ENCODE peak calls at places on chromosome 5, in ten cellular contexts. K is kidney tubule cell; Z is EH; X is NCI-H2081 treated with DMSO at 0.1 percent for 48 hours; P is effector CD4-positive, alpha-beta T cell; N is activated CD4-positive, CD25-positive, alpha-beta regulatory T cell; C is IMR-90; E is H9; J is stimulated activated CD4-positive, alpha-beta T cell treated with anti-CD3 and anti-CD28 coated beads, Interleukin-1b, Interleukin-23, amount 100 ng/mL, for 1 hour; L is naive thymus-derived CD8-positive, alpha-beta T cell. S is an unnamed sample.

GRCh38 chr5:135535820-135536801 is at the start of gene NEUROG1:
- DNase-seq in C (no peak), E (peak), J (no peak), X (no peak), Z (no peak), N (no peak), K (no peak), P (no peak), L (no peak), S (no peak)

GRCh38 chr5:15013654-15014463 is 142.3 kb upstream of the ANKH start:
- DNase-seq in Z (peak), X (peak), J (no peak), N (no peak), P (no peak), C (peak), L (peak), K (peak), E (no peak), S (peak)

GRCh38 chr5:123540534-123540933 is 28.6 kb downstream of the CSNK1G3 start:
- DNase-seq in X (no peak), N (no peak), J (no peak), K (no peak), Z (no peak), C (no peak), L (no peak), E (no peak), P (no peak), S (no peak)

GRCh38 chr5:116415182-116415581 is 159.4 kb downstream of the SEMA6A start:
- DNase-seq in J (no peak), C (no peak), E (no peak), X (no peak), N (no peak), L (no peak), K (no peak), Z (no peak), P (no peak), S (no peak)

GRCh38 chr5:10387690-10388089 is 34.2 kb downstream of the MARCHF6 start:
- DNase-seq in C (peak), J (no peak), L (no peak), X (no peak), E (no peak), K (no peak), Z (peak), N (no peak), P (no peak), S (no peak)

GRCh38 chr5:150053231-150053626 is 33.1 kb downstream of the CSF1R start:
- DNase-seq in P (no peak), N (no peak), E (no peak), J (no peak), C (peak), X (no peak), L (no peak), Z (peak), K (peak), S (no peak)

GRCh38 chr5:178292826-178293205 is 60.2 kb upstream of the PHYKPL start:
- DNase-seq in Z (no peak), L (no peak), E (no peak), J (no peak), N (no peak), X (no peak), P (no peak), K (no peak), C (no peak), S (no peak)

GRCh38 chr5:72418271-72418670 is 88.9 kb downstream of the ZNF366 start:
- DNase-seq in E (no peak), P (no peak), K (no peak), X (no peak), C (no peak), J (no peak), N (no peak), Z (no peak), L (no peak), S (no peak)

GRCh38 chr5:35369965-35370790 is 139.9 kb upstream of the PRLR start:
- DNase-seq in N (no peak), K (no peak), X (no peak), Z (no peak), L (no peak), P (no peak), C (no peak), J (no peak), E (peak), S (no peak)

GRCh38 chr5:168327451-168327850 is 36.0 kb downstream of the WWC1 start:
- DNase-seq in J (no peak), E (no peak), N (no peak), X (no peak), C (no peak), K (no peak), Z (no peak), L (no peak), P (no peak), S (no peak)

GRCh38 chr5:177334155-177334551 is 17.3 kb downstream of the LMAN2 start:
- DNase-seq in P (no peak), C (no peak), X (no peak), Z (no peak), K (no peak), N (no peak), J (no peak), E (no peak), L (no peak), S (no peak)

GRCh38 chr5:126852916-126853315 is 76.0 kb downstream of the LMNB1 start:
- DNase-seq in P (no peak), E (no peak), L (no peak), K (no peak), Z (no peak), C (no peak), J (no peak), X (no peak), N (no peak), S (no peak)

GRCh38 chr5:173837654-173838053 is 50.5 kb upstream of the CPEB4 start:
- DNase-seq in K (no peak), J (no peak), N (no peak), E (no peak), Z (peak), L (no peak), C (no peak), X (no peak), P (no peak), S (no peak)

GRCh38 chr5:142032747-142033631 is 20.2 kb upstream of the GNPDA1 start:
- DNase-seq in K (no peak), Z (peak), C (no peak), L (no peak), E (no peak), N (no peak), X (no peak), P (no peak), J (no peak), S (no peak)

GRCh38 chr5:23740029-23740428 is 232.6 kb downstream of the PRDM9 start:
- DNase-seq in E (no peak), N (no peak), P (no peak), K (no peak), Z (no peak), L (no peak), J (no peak), X (no peak), C (no peak), S (no peak)

GRCh38 chr5:158406884-158407790 is 548.2 kb upstream of the CLINT1 start:
- DNase-seq in J (no peak), N (no peak), X (no peak), Z (peak), L (no peak), K (peak), P (no peak), E (no peak), C (peak), S (no peak)

GRCh38 chr5:78495800-78496199 is 135.4 kb downstream of the SCAMP1 start:
- DNase-seq in L (no peak), K (no peak), E (peak), Z (peak), N (no peak), J (no peak), C (no peak), X (no peak), P (no peak), S (no peak)

GRCh38 chr5:124652514-124652819 is 94.0 kb downstream of the ZNF608 start:
- DNase-seq in Z (no peak), N (no peak), J (no peak), P (no peak), X (no peak), K (no peak), E (no peak), C (no peak), L (no peak), S (no peak)

GRCh38 chr5:147290261-147290660 is 55.4 kb downstream of the STK32A start:
- DNase-seq in Z (no peak), J (no peak), L (no peak), K (no peak), P (no peak), X (no peak), N (no peak), E (no peak), C (no peak), S (no peak)

GRCh38 chr5:107570805-107571531 is 99.8 kb downstream of the EFNA5 start:
- DNase-seq in C (no peak), E (no peak), K (peak), X (no peak), Z (no peak), P (no peak), L (peak), J (no peak), N (no peak), S (no peak)

GRCh38 chr5:175556794-175557193 is 78.4 kb downstream of the SFXN1 start:
- DNase-seq in Z (no peak), E (no peak), P (no peak), X (no peak), L (no peak), J (no peak), N (no peak), K (no peak), C (no peak), S (no peak)

GRCh38 chr5:90233496-90233895 is 176.1 kb downstream of the CETN3 start:
- DNase-seq in C (no peak), Z (no peak), P (no peak), N (no peak), L (no peak), K (no peak), J (no peak), X (no peak), E (no peak), S (no peak)

GRCh38 chr5:143065996-143066522 is 295.9 kb downstream of the ARHGAP26 start:
- DNase-seq in P (no peak), L (no peak), X (no peak), Z (no peak), J (no peak), E (no peak), K (no peak), C (no peak), N (no peak), S (no peak)

GRCh38 chr5:144017119-144017518 is 153.3 kb downstream of the YIPF5 start:
- DNase-seq in J (no peak), L (no peak), N (no peak), Z (no peak), K (no peak), P (no peak), X (no peak), C (no peak), E (no peak), S (no peak)

GRCh38 chr5:139855946-139856540 is 60.4 kb downstream of the PSD2 start:
- DNase-seq in J (no peak), P (no peak), Z (no peak), N (no peak), X (no peak), E (no peak), L (no peak), C (no peak), K (no peak), S (no peak)

GRCh38 chr5:135999396-136000139 is 29.2 kb upstream of the TGFBI start:
- DNase-seq in L (no peak), P (no peak), E (no peak), C (peak), J (no peak), N (no peak), K (peak), Z (peak), X (no peak), S (no peak)

GRCh38 chr5:100406640-100407039 is 128.5 kb upstream of the FAM174A start:
- DNase-seq in K (no peak), E (no peak), C (peak), N (no peak), P (no peak), Z (no peak), L (no peak), J (no peak), X (no peak), S (no peak)

GRCh38 chr5:1522601-1523479 is 920 bp downstream of the LPCAT1 start:
- DNase-seq in C (no peak), K (peak), J (no peak), E (peak), X (no peak), P (no peak), N (no peak), Z (no peak), L (no peak), S (no peak)

GRCh38 chr5:126846344-126846743 is 69.4 kb downstream of the LMNB1 start:
- DNase-seq in Z (peak), C (peak), X (no peak), J (no peak), E (no peak), K (no peak), L (no peak), P (no peak), N (no peak), S (no peak)

S was measured in SK-N-MC.